ENCODE peak calls at places on chromosomes 12 and 14, in nine cellular contexts. N is BJ; T is NCI-H1105; S is body of pancreas; C is transverse colon; L is H7; Q is kidney tubule cell; J is activated naive CD4-positive, alpha-beta T cell treated with anti-CD3 and anti-CD28 coated beads, Interleukin-2, amount 10 ng/mL, durations not matched to agents 7 days and 5 days; V is upper lobe of right lung. H is an unnamed sample.

GRCh38 chr14:102209224-102209966 is 69.7 kb downstream of the WDR20 start:
- DNase-seq in J (no peak), N (no peak), L (peak; percentile 72), V (peak; percentile 35), Q (peak; percentile 79), S (no peak), C (no peak), T (no peak), H (no peak)

GRCh38 chr12:27710592-27711311 is at the start of gene MRPS35:
- DNase-seq in C (peak; percentile 93), N (peak; percentile 53), J (peak; percentile 94), S (peak; percentile 94), Q (peak; percentile 93), L (peak; percentile 85), V (peak; percentile 96), T (peak; percentile 79), H (peak; percentile 90)

GRCh38 chr12:86379337-86379736 is 123.1 kb upstream of the MGAT4C start:
- DNase-seq in J (no peak), S (no peak), V (no peak), C (no peak), Q (no peak), N (no peak), L (no peak), T (no peak), H (no peak)

GRCh38 chr12:11171953-11172675 is 1.1 kb downstream of the SMIM10L1 start:
- DNase-seq in L (no peak), N (peak; percentile 4), C (no peak), J (no peak), V (no peak), S (no peak), Q (peak; percentile 45), T (peak; percentile 13), H (peak; percentile 67)

GRCh38 chr14:53640695-53641094 is 315.9 kb downstream of the BMP4 start:
- DNase-seq in N (no peak), S (no peak), C (no peak), J (no peak), T (no peak), L (no peak), Q (no peak), V (no peak), H (no peak)

GRCh38 chr12:63276537-63277365 is 125.8 kb upstream of the AVPR1A start:
- DNase-seq in V (no peak), C (no peak), T (peak; percentile 66), Q (peak; percentile 60), J (peak; percentile 21), N (no peak), L (peak; percentile 17), S (peak; percentile 74), H (no peak)

GRCh38 chr12:52496590-52497071 is 3.6 kb upstream of the KRT6A start:
- DNase-seq in L (peak; percentile 56), J (no peak), V (no peak), S (no peak), C (no peak), N (no peak), Q (peak; percentile 86), T (no peak), H (no peak)

GRCh38 chr12:85424581-85425348 is 144.7 kb downstream of the ALX1 start:
- DNase-seq in N (no peak), V (no peak), C (peak; percentile 51), S (peak; percentile 71), T (no peak), J (peak; percentile 30), L (no peak), Q (peak; percentile 31), H (no peak)

GRCh38 chr12:104411826-104412626 is 44.7 kb upstream of the CHST11 start:
- DNase-seq in L (no peak), Q (peak; percentile 25), J (no peak), T (no peak), V (no peak), S (no peak), N (no peak), C (no peak), H (no peak)

H was measured in DMS79 treated with DMSO at 0.1 percent for 48 hours.